ENCODE peak calls at places on chromosomes 16 and 17, in seven cellular contexts. R is MM.1S, E is mesendoderm, Y is HCT116, T is astrocyte, O is endothelial cell of umbilical vein, Q is IMR-90. M is an unnamed sample. For H3K4me1, the result is how much of the 10 kb centered on the place peaks cover.

GRCh38 chr16:89320717-89321501 is 103.4 kb downstream of the ZNF778 start:
- DNase-seq in R (no peak), E (peak), Y (no peak), T (peak), O (no peak), Q (peak), M (peak)

GRCh38 chr17:43217614-43218087 is 6.0 kb downstream of the TMEM106A start:
- DNase-seq in R (no peak), E (no peak), Y (no peak), T (no peak), O (no peak), Q (no peak), M (no peak)

GRCh38 chr16:72921620-72922019 is 126.3 kb downstream of the ZFHX3 start:
- DNase-seq in R (no peak), E (no peak), Y (no peak), T (peak), O (no peak), Q (peak), M (peak)

GRCh38 chr17:65455972-65456343 is 105.5 kb downstream of the AXIN2 start:
- DNase-seq in R (no peak), E (peak), Y (no peak), T (no peak), O (peak), Q (peak), M (no peak)

GRCh38 chr17:67379251-67379630 is 2.2 kb downstream of the PITPNC1 start:
- DNase-seq in R (no peak), E (no peak), Y (no peak), T (no peak), O (no peak), Q (no peak), M (no peak)

GRCh38 chr16:11851301-11852091 is at the start of gene RSL1D1:
- DNase-seq in R (peak), E (peak), Y (peak), T (peak), O (peak), Q (peak), M (peak)

GRCh38 chr16:87149051-87149450 is 168.1 kb downstream of the C16orf95 start:
- DNase-seq in R (no peak), E (no peak), Y (no peak), T (peak), O (no peak), Q (peak), M (peak)

GRCh38 chr17:75891605-75892555 is 4.9 kb downstream of the TRIM65 start:
- DNase-seq in R (no peak), E (no peak), Y (no peak), T (no peak), O (no peak), Q (no peak), M (no peak)

GRCh38 chr17:35844547-35844946 is 24.1 kb downstream of the HEATR9 start:
- DNase-seq in R (no peak), E (no peak), Y (no peak), T (no peak), O (no peak), Q (no peak), M (no peak)

GRCh38 chr17:76432712-76433336 is 20.1 kb downstream of the UBE2O start:
- DNase-seq in R (no peak), E (peak), Y (peak), T (no peak), O (no peak), Q (peak), M (peak)

GRCh38 chr16:50802000-50802399 is 60.1 kb downstream of the CYLD start:
- DNase-seq in R (no peak), E (no peak), Y (no peak), T (peak), O (no peak), Q (peak), M (peak)

GRCh38 chr17:47201168-47201567 is 8.0 kb upstream of the MYL4 start:
- DNase-seq in R (no peak), E (no peak), Y (no peak), T (no peak), O (no peak), Q (no peak), M (no peak)

GRCh38 chr17:6510321-6511023 is 45.9 kb downstream of the PITPNM3 start:
- DNase-seq in R (no peak), E (no peak), Y (no peak), T (peak), O (peak), Q (peak), M (peak)

GRCh38 chr17:57565119-57565635 is 179.9 kb downstream of the CCDC182 start:
- DNase-seq in R (no peak), E (no peak), Y (no peak), T (no peak), O (no peak), Q (no peak), M (no peak)

GRCh38 chr16:67801889-67802288 is 4.5 kb downstream of the RANBP10 start:
- DNase-seq in R (no peak), E (no peak), Y (no peak), T (no peak), O (no peak), Q (no peak), M (no peak)

GRCh38 chr16:51577621-51578303 is 426.7 kb upstream of the SALL1 start:
- DNase-seq in R (no peak), E (peak), Y (no peak), T (peak), O (peak), Q (peak), M (peak)

GRCh38 chr16:23944381-23944780 is 108.6 kb downstream of the PRKCB start:
- DNase-seq in R (no peak), E (no peak), Y (no peak), T (no peak), O (no peak), Q (no peak), M (no peak)

GRCh38 chr17:56478836-56479447 is 114.6 kb upstream of the NOG start:
- DNase-seq in R (peak), E (peak), Y (peak), T (peak), O (peak), Q (peak), M (peak)

GRCh38 chr17:74941128-74941725 is 5.5 kb downstream of the OTOP3 start:
- DNase-seq in R (no peak), E (no peak), Y (no peak), T (no peak), O (no peak), Q (no peak), M (no peak)

GRCh38 chr17:66250686-66251085 is 21.5 kb upstream of the APOH start:
- DNase-seq in R (no peak), E (peak), Y (no peak), T (no peak), O (no peak), Q (no peak), M (no peak)

GRCh38 chr16:30927789-30928378 is 4.5 kb downstream of the FBXL19 start:
- DNase-seq in R (peak), E (peak), Y (peak), T (peak), O (peak), Q (peak), M (peak)

GRCh38 chr16:66079671-66080070 is 286.8 kb upstream of the CDH5 start:
- DNase-seq in R (no peak), E (no peak), Y (no peak), T (no peak), O (no peak), Q (peak), M (no peak)

GRCh38 chr17:37605813-37606505 is 3.3 kb downstream of the SYNRG start:
- DNase-seq in R (peak), E (no peak), Y (no peak), T (peak), O (peak), Q (no peak), M (peak)

DNA sequence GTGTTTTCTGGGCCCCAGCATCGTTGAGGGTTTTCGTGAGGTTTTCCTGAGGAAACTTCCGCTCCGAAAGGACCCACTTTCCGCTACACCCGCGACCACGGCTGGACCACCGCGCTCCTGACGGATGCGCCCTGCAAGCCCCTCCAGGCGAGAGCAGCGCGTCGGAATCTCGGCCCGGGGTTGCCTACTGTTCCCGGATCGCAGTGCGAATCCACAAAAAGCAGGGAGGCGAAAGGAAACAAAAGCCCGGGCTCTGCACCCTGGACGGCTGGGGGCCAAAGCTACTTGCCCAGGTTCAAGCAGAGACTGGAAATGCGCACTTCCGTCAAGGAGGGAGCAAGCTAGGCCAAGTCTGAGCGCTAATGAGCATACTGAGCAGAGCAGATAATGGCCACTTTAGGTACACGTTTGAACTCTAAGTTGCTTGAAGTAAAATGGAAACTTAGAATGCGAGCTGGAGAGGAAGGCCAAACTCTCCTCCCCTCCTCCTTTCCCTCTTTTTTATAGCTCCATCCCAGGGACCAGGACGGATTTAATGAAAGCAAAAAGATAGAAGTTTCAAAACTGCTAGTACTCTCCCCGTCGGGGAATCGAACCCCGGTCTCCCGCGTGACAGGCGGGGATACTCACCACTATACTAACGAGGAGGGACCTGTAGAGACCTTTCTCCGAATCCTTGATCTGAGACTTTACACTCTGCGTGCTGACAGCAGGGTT is 11.4 kb upstream of the AURKB start:
- DNase-seq in R (peak), E (peak), Y (no peak), T (peak), O (peak), Q (peak), M (peak)
- H3K4me2 ChIP-seq in R (peak), E (peak), Y (peak), T (peak), O (peak), Q (peak), M (peak)

GRCh38 chr17:10116267-10116666 is 82.1 kb downstream of the GAS7 start:
- DNase-seq in R (no peak), E (no peak), Y (no peak), T (no peak), O (no peak), Q (no peak), M (no peak)
- H3K9ac ChIP-seq in R (no peak), E (no peak), Y (no peak), T (no peak), O (no peak), Q (no peak), M (no peak)

GRCh38 chr17:62650587-62650986 is 23.1 kb downstream of the MRC2 start:
- DNase-seq in R (no peak), E (no peak), Y (no peak), T (no peak), O (no peak), Q (no peak), M (no peak)
- H3K4me1 ChIP-seq in R (under half), E (under half), Y (under half), T (under half), O (under half), Q (under half), M (under half)

DNA sequence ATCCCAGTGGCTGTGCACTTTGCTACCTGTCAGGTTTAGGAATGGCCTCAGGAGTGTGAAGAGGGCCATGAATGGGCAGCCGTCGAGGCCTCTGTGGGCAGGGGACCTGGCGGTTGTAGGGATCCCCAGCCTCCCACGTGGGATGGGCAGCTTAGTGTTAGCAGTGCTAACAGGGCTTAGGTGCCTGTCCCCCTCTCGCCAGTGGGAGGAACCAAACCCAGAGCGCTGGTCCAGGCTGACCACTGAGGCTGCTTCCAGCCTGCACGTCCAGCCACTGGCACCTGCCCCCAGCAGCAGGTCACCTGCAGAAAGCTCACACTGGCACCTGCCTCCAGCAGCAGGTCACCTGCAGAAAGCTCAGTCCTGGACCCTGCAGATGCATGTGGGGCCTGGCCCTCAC is 162.2 kb upstream of the CIBAR2 start:
- DNase-seq in R (no peak), E (no peak), Y (no peak), T (no peak), O (no peak), Q (no peak), M (no peak)
- H3K4me2 ChIP-seq in R (no peak), E (no peak), Y (no peak), T (no peak), O (no peak), Q (no peak), M (no peak)

GRCh38 chr16:69727916-69728270 is 1.5 kb upstream of the NQO1 start:
- DNase-seq in R (no peak), E (no peak), Y (no peak), T (no peak), O (no peak), Q (no peak), M (no peak)
- H3K9ac ChIP-seq in R (no peak), E (peak), Y (peak), T (no peak), O (no peak), Q (no peak), M (no peak)

DNA sequence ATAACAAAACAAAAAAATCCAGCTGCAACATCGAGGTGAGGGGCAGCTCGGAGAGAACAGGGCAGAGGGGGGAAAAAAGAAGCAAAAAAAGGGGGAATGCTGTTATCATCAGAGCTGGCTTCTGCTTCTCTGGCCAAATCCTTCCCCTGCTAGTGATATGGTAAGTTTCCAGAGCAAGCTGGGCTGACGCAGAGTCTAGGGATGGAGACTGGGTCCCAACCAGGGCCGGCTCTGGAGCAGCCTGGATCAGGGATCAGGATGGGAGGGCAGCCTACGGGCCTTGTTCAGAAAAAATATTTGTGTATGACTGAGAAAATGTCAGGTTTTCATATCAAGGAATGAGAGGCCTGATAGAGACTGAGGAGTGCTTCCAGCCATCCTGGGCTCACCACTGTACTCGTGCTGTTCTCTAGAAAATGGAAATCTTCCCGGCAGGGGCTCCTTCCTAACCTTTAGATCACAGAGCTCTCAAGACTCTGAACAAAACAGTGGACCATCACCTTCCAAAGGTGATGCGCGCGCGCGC is 726 bp upstream of the C1QTNF1 start:
- DNase-seq in R (no peak), E (no peak), Y (no peak), T (no peak), O (no peak), Q (no peak), M (no peak)
- H3K4me1 ChIP-seq in R (under half), E (under half), Y (under half), T (under half), O (under half), Q (under half), M (under half)

GRCh38 chr16:10618710-10619209 is 38.4 kb upstream of the EMP2 start:
- DNase-seq in R (no peak), E (no peak), Y (no peak), T (no peak), O (no peak), Q (no peak), M (no peak)

GRCh38 chr16:10616744-10617640 is 36.6 kb upstream of the EMP2 start:
- DNase-seq in R (no peak), E (peak), Y (peak), T (peak), O (no peak), Q (peak), M (peak)

GRCh38 chr16:10617662-10618420 is 37.4 kb upstream of the EMP2 start:
- DNase-seq in R (no peak), E (no peak), Y (no peak), T (peak), O (no peak), Q (no peak), M (peak)

GRCh38 chr16:10614685-10615084 is 34.3 kb upstream of the EMP2 start:
- DNase-seq in R (no peak), E (no peak), Y (no peak), T (no peak), O (no peak), Q (no peak), M (no peak)

DNA sequence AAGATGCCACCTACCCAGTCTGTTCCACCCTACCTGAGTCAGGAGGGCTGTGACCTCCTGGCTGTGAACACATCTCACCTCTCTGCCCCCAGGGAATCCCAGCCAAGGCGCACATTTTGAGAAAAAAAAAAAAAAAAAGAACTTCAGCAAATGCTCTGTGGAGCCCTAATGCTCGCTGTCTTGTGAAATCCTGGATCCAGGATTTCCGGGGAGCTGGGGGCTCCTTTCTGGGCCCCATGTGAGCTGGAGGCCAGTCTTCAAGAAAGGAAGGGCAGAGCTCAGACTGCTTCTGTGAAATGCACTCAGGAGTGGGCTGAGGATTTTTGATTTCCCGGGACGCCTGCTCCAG is 36.0 kb upstream of the EMP2 start:
- DNase-seq in R (no peak), E (no peak), Y (no peak), T (no peak), O (no peak), Q (no peak), M (no peak)
- H3K4me2 ChIP-seq in R (no peak), E (no peak), Y (peak), T (no peak), O (no peak), Q (no peak), M (no peak)

DNA sequence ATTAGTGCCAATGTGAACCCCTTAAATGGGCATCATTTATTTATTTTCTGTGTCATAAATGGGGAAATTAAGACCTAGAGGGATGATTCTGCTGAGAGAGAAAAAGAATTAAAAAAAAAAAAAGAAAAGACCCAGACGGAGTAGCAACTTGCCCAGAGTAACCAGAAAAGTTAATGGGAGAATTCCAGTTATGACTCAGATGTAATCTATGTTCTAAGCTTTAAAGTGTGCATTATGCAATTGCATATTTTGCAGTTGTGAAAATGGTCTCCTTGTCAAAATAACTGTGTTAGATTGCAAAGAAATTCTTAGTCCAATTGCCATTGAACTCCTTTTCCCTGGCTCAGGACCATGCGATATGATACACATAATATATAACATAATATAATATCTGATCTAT is 38.6 kb upstream of the TBX2 start:
- DNase-seq in R (no peak), E (no peak), Y (no peak), T (peak), O (no peak), Q (peak), M (peak)
- H3K9ac ChIP-seq in R (no peak), E (no peak), Y (no peak), T (no peak), O (no peak), Q (no peak), M (no peak)

GRCh38 chr17:14135906-14136590 is 66.7 kb downstream of the COX10 start:
- DNase-seq in R (no peak), E (no peak), Y (no peak), T (no peak), O (no peak), Q (no peak), M (peak)
- H3K4me1 ChIP-seq in R (under half), E (under half), Y (under half), T (under half), O (under half), Q (under half), M (under half)

DNA sequence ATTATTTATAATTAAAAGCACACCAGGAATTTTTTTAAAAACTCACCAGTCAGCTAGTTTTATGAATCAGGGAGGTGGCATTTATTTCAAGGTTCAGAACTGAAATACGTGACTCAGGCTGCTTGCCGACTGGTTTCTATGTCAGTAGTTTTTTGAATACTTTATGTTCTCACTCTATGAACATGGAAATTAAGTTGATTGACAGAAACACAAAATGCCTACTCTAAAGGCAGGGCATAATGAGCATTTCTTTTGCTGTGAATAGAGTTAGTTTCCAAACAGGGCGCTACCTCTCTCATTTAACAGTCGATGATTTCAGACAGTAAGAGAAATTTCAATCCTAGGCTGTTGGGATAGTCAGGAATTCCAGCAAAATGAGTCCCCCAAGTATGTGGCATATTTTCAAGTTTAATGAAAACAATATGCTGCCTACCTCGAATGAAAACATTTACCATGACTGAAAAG is 6.7 kb downstream of the HS3ST3B1 start:
- DNase-seq in R (no peak), E (no peak), Y (no peak), T (peak), O (no peak), Q (peak), M (peak)
- H3K4me2 ChIP-seq in R (no peak), E (no peak), Y (no peak), T (peak), O (no peak), Q (peak), M (peak)